ENCODE peak calls at places on chromosomes 4 and X, in four cellular contexts. Z is K562, C is GM12878, G is endothelial cell of umbilical vein. L is an unnamed sample.

GRCh38 chr4:63670735-63671134 is 738.5 kb downstream of the TECRL start:
- DNase-seq in Z (no peak), C (no peak), G (no peak), L (no peak)

GRCh38 chr4:129218897-129219296 is 122.9 kb downstream of the C4orf33 start:
- DNase-seq in Z (no peak), C (no peak), G (peak), L (peak)

GRCh38 chr4:59630235-59630634 is 1569.9 kb upstream of the ADGRL3 start:
- DNase-seq in Z (no peak), C (no peak), G (no peak), L (no peak)

GRCh38 chrX:43882294-43882681 is at the start of gene MAOB:
- DNase-seq in Z (peak), C (no peak), G (no peak), L (no peak)

GRCh38 chrX:55056820-55057690 is 17.8 kb upstream of the PAGE2B start:
- DNase-seq in Z (peak), C (no peak), G (peak), L (peak)

GRCh38 chr4:85496146-85496849 is 21.3 kb downstream of the ARHGAP24 start:
- DNase-seq in Z (no peak), C (no peak), G (no peak), L (no peak)

GRCh38 chrX:153454901-153455550 is 9.2 kb upstream of the TREX2 start:
- DNase-seq in Z (no peak), C (no peak), G (no peak), L (no peak)

GRCh38 chrX:107562482-107562881 is 65.8 kb upstream of the PRPS1 start:
- DNase-seq in Z (no peak), C (no peak), G (no peak), L (peak)

DNA sequence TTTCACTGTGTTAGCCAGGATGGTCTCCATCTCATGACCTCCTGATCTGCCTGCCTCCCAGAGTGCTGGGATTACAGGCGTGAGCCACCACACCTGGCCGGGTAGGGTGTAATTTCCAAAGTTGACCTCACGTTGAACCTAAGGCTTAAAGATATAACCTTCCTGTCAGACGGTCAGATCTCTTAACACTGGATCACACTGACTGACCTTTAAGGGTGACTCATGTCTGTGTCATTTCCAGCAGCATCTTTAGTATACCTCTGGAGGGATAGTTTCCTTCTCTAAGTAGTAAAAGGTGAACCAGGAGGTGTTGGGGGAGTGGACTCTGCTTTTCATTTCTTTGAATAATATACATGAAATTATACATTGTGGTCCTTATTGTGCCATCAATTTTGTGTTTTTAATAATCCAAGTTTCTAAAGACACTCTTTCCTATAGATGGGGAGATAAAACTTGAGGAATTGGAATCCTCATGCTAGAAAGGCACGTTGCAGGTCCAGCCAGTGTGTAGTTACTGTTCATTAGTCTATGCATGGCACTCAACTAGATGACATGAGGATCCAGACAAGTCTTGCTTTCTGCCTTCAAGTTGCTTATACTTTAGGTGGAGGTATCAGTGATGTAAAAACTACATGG is 45.7 kb downstream of the ARHGAP10 start:
- DNase-seq in Z (no peak), C (no peak), G (no peak), L (peak)
- TF ChIP-seq FOS in Z (no peak), C (no peak), G (peak), L (no peak)

DNA sequence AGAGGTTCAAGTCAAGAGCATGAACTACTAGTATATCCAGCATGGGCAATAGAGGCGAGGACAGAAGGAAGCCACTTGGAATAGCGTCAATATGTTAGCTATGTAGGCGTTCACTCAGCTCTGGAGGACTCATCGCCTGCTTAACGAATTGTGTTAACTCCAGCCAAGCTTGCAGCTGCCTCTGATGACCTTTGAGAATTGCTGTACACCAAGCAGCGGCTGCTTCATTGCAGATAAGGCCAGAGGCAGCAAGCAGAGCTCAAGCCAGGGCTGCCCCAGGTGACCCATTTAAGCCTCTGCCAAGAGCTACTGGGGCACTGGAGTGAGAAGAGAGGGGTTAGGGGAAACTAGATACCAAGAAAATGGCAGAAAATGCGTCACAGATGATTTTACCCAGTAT is 160.2 kb upstream of the IGFBP7 start:
- DNase-seq in Z (peak), C (no peak), G (peak), L (no peak)
- TF ChIP-seq FOS in Z (no peak), C (no peak), G (no peak), L (no peak)

GRCh38 chr4:74235135-74235534 is 73.1 kb upstream of the EPGN start:
- DNase-seq in Z (no peak), C (no peak), G (no peak), L (no peak)

GRCh38 chr4:74228691-74229640 is 71.0 kb downstream of the MTHFD2L start:
- DNase-seq in Z (peak), C (no peak), G (peak), L (peak)

DNA sequence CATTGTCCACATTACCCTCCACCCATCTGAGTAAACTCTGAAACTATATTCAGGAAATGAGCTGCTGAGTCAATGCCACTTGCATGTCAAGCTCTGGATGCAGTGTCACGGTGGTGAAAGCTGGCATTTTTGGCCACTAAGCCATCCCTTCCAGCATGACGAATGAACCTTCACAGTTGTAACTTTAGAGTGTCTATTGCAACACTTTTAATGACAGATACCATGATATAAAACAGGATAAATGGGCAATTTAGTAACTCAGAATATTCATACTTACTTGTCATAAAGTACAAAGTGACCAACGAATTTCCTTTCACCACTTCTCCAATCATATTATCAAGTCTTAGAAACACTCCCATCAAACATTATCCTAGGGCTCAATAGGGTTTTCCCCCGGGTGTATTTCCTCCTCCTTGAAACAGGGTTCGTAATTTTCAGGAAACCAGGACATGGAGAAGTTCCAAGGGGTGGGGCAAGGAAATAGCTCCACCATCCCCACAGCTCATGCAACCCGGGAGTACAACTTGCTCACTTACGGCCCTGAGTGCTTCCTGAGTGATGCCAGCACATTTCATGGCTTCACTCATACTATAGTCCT is 73.1 kb downstream of the MTHFD2L start:
- DNase-seq in Z (no peak), C (no peak), G (peak), L (peak)
- TF ChIP-seq FOS in Z (no peak), C (no peak), G (peak), L (no peak)

GRCh38 chr4:91502365-91502764 is 801.4 kb upstream of the GRID2 start:
- DNase-seq in Z (no peak), C (no peak), G (peak), L (no peak)
- TF ChIP-seq FOS in Z (no peak), C (no peak), G (no peak), L (no peak)

GRCh38 chr4:45946699-45947098 is 177.2 kb downstream of the GABRG1 start:
- DNase-seq in Z (no peak), C (no peak), G (no peak), L (no peak)
- TF ChIP-seq FOS in Z (no peak), C (no peak), G (no peak), L (no peak)

DNA sequence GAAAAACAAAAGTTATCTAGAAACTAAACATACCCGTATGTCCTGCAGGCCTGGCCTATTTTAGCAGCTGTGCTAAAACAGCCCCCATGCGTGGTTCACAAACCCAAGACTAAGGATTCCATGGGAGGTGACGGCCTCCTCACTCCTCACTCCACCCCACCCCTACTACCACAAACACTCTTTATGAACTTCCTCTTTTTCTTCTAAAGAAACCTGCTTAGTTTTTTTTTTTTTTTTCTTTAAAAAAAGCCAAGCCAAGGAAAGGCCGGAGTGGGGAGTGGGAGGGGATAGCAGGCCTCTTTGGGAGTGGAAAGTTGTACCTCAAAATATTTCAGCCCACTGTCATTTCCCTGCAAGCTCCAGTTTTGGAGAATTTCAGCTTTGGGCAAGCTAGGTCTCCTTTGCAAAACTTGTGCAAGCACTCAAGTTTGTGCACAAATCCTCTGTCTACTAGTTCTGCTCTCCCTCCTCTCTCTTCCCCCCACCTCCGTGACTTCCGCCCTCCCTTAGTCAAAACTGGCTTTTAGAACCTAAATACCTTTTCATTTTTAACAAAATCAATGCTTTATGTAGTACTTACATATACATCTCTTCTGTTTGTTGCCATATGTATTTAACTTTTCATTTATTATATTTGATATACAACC is 456 bp upstream of the ANTXR2 start:
- DNase-seq in Z (no peak), C (peak), G (no peak), L (no peak)
- TF ChIP-seq FOS in Z (no peak), C (no peak), G (no peak), L (no peak)

L was measured in IMR-90.